ENCODE peak calls at places on chromosomes 2 and 18, in four cellular contexts. R is A673, U is left lung, F is GM10248. N is an unnamed sample.

GRCh38 chr2:190841707-190842505 is 38.7 kb upstream of the GLS start:
- DNase-seq in R (no peak), U (no peak), F (no peak), N (no peak)

GRCh38 chr2:199201539-199201938 is 256.2 kb downstream of the SATB2 start:
- DNase-seq in R (no peak), U (no peak), F (no peak), N (no peak)

GRCh38 chr2:95345415-95346235 is 48.5 kb downstream of the KCNIP3 start:
- DNase-seq in R (peak; percentile 67), F (peak; percentile 88), U (peak; percentile 95), N (peak; percentile 60)

GRCh38 chr18:79776674-79777073 is 21.1 kb upstream of the KCNG2 start:
- DNase-seq in F (no peak), U (no peak), R (no peak), N (no peak)

GRCh38 chr2:230893881-230894781 is 29.4 kb downstream of the ITM2C start:
- DNase-seq in R (no peak), F (peak; percentile 60), U (no peak), N (peak; percentile 25)

GRCh38 chr18:73646196-73646595 is 501.4 kb downstream of the FBXO15 start:
- DNase-seq in U (no peak), R (no peak), F (no peak), N (no peak)

GRCh38 chr2:102844911-102845310 is 83.1 kb downstream of the TMEM182 start:
- DNase-seq in R (no peak), F (no peak), U (no peak), N (no peak)

GRCh38 chr2:91477731-91478672 is 2786.5 kb downstream of the RPIA start:
- DNase-seq in R (peak; percentile 44), U (peak; percentile 88), F (peak; percentile 27), N (peak; percentile 62)

GRCh38 chr18:80067897-80068296 is 33.7 kb downstream of the RBFA start:
- DNase-seq in R (no peak), U (no peak), F (no peak), N (no peak)

GRCh38 chr2:85175369-85176299 is 42.4 kb downstream of the TCF7L1 start:
- DNase-seq in R (no peak), F (no peak), U (no peak), N (no peak)

GRCh38 chr2:129744649-129745048 is 234.8 kb upstream of the RAB6C start:
- DNase-seq in R (no peak), U (no peak), F (no peak), N (no peak)

GRCh38 chr2:233835230-233836186 is 18.8 kb downstream of the HJURP start:
- DNase-seq in U (no peak), F (no peak), R (no peak), N (no peak)

GRCh38 chr2:12883911-12884310 is 167.2 kb downstream of the TRIB2 start:
- DNase-seq in R (no peak), F (no peak), U (no peak), N (no peak)

GRCh38 chr2:230758566-230759480 is 46.2 kb downstream of the CAB39 start:
- DNase-seq in R (no peak), U (no peak), F (peak; percentile 28), N (no peak)

GRCh38 chr2:85278361-85278760 is 49.4 kb downstream of the TGOLN2 start:
- DNase-seq in R (no peak), F (no peak), U (no peak), N (no peak)

GRCh38 chr18:48547456-48548403 is 8.9 kb downstream of the CTIF start:
- DNase-seq in U (no peak), R (peak; percentile 78), F (no peak), N (no peak)

GRCh38 chr2:142974288-142975024 is 97.0 kb downstream of the KYNU start:
- DNase-seq in F (no peak), U (no peak), R (peak; percentile 76), N (no peak)

GRCh38 chr18:51622676-51623075 is 425.2 kb upstream of the MEX3C start:
- DNase-seq in R (no peak), U (no peak), F (no peak), N (no peak)

DNA sequence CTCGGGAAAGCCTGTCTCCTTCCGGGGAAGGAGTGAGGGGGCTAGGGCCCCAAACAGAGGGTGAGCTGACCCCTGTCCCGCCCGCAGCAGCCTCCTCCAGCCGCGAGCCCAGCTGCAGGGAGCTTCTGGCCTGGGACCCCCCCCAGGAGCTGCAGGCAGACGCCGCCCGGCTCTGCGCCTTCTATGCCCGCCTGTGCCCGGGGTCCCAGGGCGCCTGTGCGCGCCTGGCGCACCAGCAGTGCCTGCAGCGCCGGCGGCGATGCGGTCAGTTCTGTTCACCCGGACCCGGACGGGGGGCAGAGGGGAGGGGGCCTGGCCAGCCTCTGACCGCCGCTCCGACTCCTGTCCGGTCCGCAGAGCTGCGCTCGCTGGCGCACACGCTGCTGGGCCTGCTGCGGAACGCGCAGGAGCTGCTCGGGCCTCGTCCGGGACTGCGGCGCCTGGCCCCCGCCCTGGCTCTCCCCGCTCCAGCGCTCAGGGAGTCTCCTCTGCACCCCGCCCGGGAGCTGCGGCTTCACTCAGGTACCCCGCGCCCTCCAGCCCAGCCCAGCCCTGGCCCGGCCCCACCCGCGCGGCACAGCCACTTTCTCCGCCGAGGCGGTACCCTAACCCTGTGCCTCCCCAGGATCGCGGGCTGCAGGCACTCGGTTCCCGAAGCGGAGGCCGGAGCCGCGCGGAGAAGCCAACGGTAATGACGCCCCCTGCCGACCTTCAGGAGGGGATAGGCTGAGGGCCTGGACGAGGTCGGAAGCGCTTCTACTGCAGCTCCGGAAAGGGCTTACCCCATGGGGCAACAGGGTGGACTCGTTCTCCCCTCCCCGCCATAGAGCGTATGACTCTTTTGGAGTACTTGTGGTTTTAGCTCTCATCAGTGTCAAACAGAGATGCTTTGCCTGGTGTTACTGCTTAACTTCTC is 2.0 kb upstream of the CHRND start:
- DNase-seq in U (peak; percentile 80), R (peak; percentile 60), F (no peak), N (no peak)
- TF ChIP-seq CTCF in U (no peak), R (peak; percentile 50), F (peak; percentile 20), N (no peak)

DNA sequence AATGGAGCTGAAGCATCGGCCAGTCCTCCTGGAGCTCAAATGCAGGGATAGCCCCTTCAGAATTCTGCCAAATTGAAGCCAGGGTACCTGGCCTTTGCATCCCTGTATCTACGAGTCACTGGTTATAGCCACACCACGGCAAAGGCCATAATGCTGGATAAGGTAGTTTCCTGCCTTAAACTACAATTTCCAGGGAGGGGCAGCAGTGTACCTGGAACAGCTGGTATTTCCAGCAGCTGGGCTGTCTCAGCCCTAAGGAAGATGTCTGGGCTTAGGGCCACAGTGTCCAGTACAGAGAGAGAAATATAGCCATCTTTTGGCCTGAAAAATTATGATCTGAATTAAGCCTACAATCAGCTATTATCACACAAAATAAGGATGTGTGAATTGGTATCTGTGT is 180.3 kb downstream of the GCA start:
- DNase-seq in R (no peak), U (no peak), F (no peak), N (no peak)
- TF ChIP-seq CTCF in R (no peak), U (no peak), F (no peak), N (no peak)

GRCh38 chr2:6822394-6822793 is 43.3 kb downstream of the CMPK2 start:
- DNase-seq in F (no peak), U (no peak), R (no peak), N (no peak)
- TF ChIP-seq CTCF in F (no peak), U (no peak), R (no peak), N (no peak)

GRCh38 chr2:74227646-74228045 is 29.2 kb downstream of the MTHFD2 start:
- DNase-seq in F (no peak), R (no peak), U (no peak), N (no peak)

GRCh38 chr2:74232426-74232825 is 34.0 kb downstream of the MTHFD2 start:
- DNase-seq in U (no peak), F (no peak), R (no peak), N (no peak)

GRCh38 chr2:74226648-74227213 is 28.3 kb downstream of the MTHFD2 start:
- DNase-seq in U (no peak), R (no peak), F (no peak), N (no peak)

GRCh38 chr2:74225698-74226459 is 27.5 kb downstream of the MTHFD2 start:
- DNase-seq in F (no peak), U (no peak), R (no peak), N (no peak)

GRCh38 chr2:74228772-74229171 is 30.4 kb downstream of the MTHFD2 start:
- DNase-seq in F (no peak), R (no peak), U (no peak), N (no peak)
- TF ChIP-seq CTCF in F (no peak), R (no peak), U (no peak), N (no peak)

N was measured in activated B cell treated with CpG ODN at 0.5 μM for 24 hours.